ENCODE peak calls at places on chromosomes 2 and 18, in four cellular contexts. One of them, this sample, is unnamed.

GRCh38 chr18:48996901-48997463 is 46.2 kb upstream of the SMAD7 start:
- DNase-seq in HepG2: peak; percentile 47
- DNase-seq in H1: no peak
- DNase-seq in GM12878: no peak
- DNase-seq in this sample: no peak

GRCh38 chr2:33620-34019 is 12.7 kb downstream of the FAM110C start:
- DNase-seq in HepG2: peak; percentile 40
- DNase-seq in GM12878: no peak
- DNase-seq in H1: no peak
- DNase-seq in this sample: no peak

GRCh38 chr2:135985826-135986393 is 484 bp upstream of the DARS1 start:
- DNase-seq in H1: no peak
- DNase-seq in GM12878: peak; percentile 69
- DNase-seq in HepG2: no peak
- DNase-seq in this sample: no peak

GRCh38 chr18:31247574-31248199 is 70.3 kb upstream of the DSG1 start:
- DNase-seq in HepG2: no peak
- DNase-seq in GM12878: no peak
- DNase-seq in H1: no peak
- DNase-seq in this sample: no peak

GRCh38 chr2:8582850-8583399 is 98.9 kb upstream of the ID2 start:
- DNase-seq in HepG2: no peak
- DNase-seq in GM12878: no peak
- DNase-seq in H1: no peak
- DNase-seq in this sample: no peak

GRCh38 chr2:157592983-157593382 is 35.7 kb downstream of the ACVR1C start:
- DNase-seq in H1: no peak
- DNase-seq in GM12878: no peak
- DNase-seq in HepG2: peak; percentile 4
- DNase-seq in this sample: no peak

GRCh38 chr2:211306929-211307328 is 750.5 kb downstream of the CPS1 start:
- DNase-seq in H1: no peak
- DNase-seq in HepG2: no peak
- DNase-seq in GM12878: no peak
- DNase-seq in this sample: no peak

GRCh38 chr2:169038338-169038757 is 7.2 kb upstream of the ABCB11 start:
- DNase-seq in GM12878: peak; percentile 32
- DNase-seq in HepG2: no peak
- DNase-seq in H1: no peak
- DNase-seq in this sample: no peak

GRCh38 chr18:13376841-13377351 is 158.3 kb downstream of the LDLRAD4 start:
- DNase-seq in H1: no peak
- DNase-seq in GM12878: no peak
- DNase-seq in HepG2: no peak
- DNase-seq in this sample: no peak

GRCh38 chr2:45458909-45459563 is 152.0 kb downstream of the SRBD1 start:
- DNase-seq in HepG2: peak; percentile 19
- DNase-seq in GM12878: no peak
- DNase-seq in H1: no peak
- DNase-seq in this sample: no peak

GRCh38 chr2:1656961-1657841 is 87.1 kb downstream of the PXDN start:
- DNase-seq in GM12878: no peak
- DNase-seq in H1: no peak
- DNase-seq in HepG2: no peak
- DNase-seq in this sample: no peak

GRCh38 chr2:85937069-85937439 is 48.3 kb upstream of the ST3GAL5 start:
- DNase-seq in HepG2: no peak
- DNase-seq in H1: no peak
- DNase-seq in GM12878: no peak
- DNase-seq in this sample: no peak

GRCh38 chr2:102046135-102046901 is 54.6 kb downstream of the IL1R2 start:
- DNase-seq in HepG2: peak; percentile 98
- DNase-seq in GM12878: no peak
- DNase-seq in H1: no peak
- DNase-seq in this sample: no peak

GRCh38 chr18:59311631-59312030 is 6.8 kb downstream of the CPLX4 start:
- DNase-seq in HepG2: no peak
- DNase-seq in H1: no peak
- DNase-seq in GM12878: no peak
- DNase-seq in this sample: no peak

GRCh38 chr2:73939419-73939818 is 12.7 kb downstream of the DGUOK start:
- DNase-seq in GM12878: no peak
- DNase-seq in HepG2: no peak
- DNase-seq in H1: no peak
- DNase-seq in this sample: no peak

GRCh38 chr2:105055613-105056012 is 17.7 kb downstream of the MRPS9 start:
- DNase-seq in H1: no peak
- DNase-seq in GM12878: no peak
- DNase-seq in HepG2: no peak
- DNase-seq in this sample: no peak

GRCh38 chr2:19140463-19141208 is 217.8 kb downstream of the OSR1 start:
- DNase-seq in H1: no peak
- DNase-seq in HepG2: peak; percentile 99
- DNase-seq in GM12878: no peak
- DNase-seq in this sample: peak; percentile 28

GRCh38 chr18:48928787-48929186 is 22.0 kb downstream of the SMAD7 start:
- DNase-seq in GM12878: peak; percentile 72
- DNase-seq in H1: no peak
- DNase-seq in HepG2: peak; percentile 65
- DNase-seq in this sample: no peak

GRCh38 chr2:205585451-205586045 is 96.8 kb upstream of the NRP2 start:
- DNase-seq in GM12878: no peak
- DNase-seq in HepG2: no peak
- DNase-seq in H1: no peak
- DNase-seq in this sample: no peak

GRCh38 chr18:67951166-67951565 is 434.6 kb upstream of the DSEL start:
- DNase-seq in H1: no peak
- DNase-seq in GM12878: no peak
- DNase-seq in HepG2: no peak
- DNase-seq in this sample: no peak

GRCh38 chr18:1253825-1254224 is 349.2 kb downstream of the ADCYAP1 start:
- DNase-seq in GM12878: no peak
- DNase-seq in H1: no peak
- DNase-seq in HepG2: no peak
- DNase-seq in this sample: no peak

GRCh38 chr2:27855476-27855875 is 34.7 kb downstream of the RBKS start:
- DNase-seq in GM12878: no peak
- DNase-seq in H1: no peak
- DNase-seq in HepG2: no peak
- DNase-seq in this sample: no peak

GRCh38 chr2:27856956-27857355 is 33.2 kb downstream of the RBKS start:
- DNase-seq in GM12878: no peak
- DNase-seq in HepG2: no peak
- DNase-seq in H1: no peak
- DNase-seq in this sample: no peak

GRCh38 chr2:27856386-27856785 is 33.8 kb downstream of the RBKS start:
- DNase-seq in GM12878: no peak
- DNase-seq in H1: no peak
- DNase-seq in HepG2: no peak
- DNase-seq in this sample: no peak

GRCh38 chr2:27860111-27860510 is 30.1 kb downstream of the RBKS start:
- DNase-seq in HepG2: no peak
- DNase-seq in H1: no peak
- DNase-seq in GM12878: no peak
- DNase-seq in this sample: no peak

DNA sequence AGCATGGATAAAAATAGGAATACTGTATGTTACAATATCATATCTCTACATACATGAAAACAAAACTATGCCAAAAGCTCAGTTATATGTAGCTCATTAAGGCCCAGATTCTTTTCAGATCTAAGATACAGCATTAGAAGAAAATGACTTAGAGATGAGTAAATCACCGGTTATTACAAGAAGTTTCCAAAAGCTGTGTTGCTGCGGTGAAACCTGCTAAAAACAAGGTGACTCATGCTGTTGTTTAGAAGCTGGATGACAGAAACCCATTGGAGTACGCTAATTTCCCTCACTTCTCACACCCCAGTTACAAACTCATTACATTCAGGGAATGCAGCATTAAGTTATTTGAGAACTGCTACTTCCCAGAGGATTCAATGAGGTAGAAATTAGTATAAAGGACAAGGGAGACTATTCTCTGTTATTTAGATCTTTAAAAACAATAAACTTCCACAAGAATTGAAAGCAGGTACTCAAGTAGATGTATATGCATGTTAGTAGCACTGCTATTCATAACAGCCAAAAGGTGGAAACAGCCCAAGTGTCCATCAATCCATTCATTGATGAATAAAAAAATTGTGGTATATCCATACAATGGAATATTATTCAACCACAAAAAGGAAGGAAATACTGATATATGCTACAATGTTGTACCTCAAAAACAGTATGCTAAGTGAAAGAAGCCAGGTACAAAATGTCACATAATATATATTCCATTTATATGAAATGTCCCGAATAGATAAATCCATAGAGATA is 32.6 kb downstream of the RBKS start:
- DNase-seq in GM12878: no peak
- DNase-seq in HepG2: no peak
- DNase-seq in H1: no peak
- DNase-seq in this sample: no peak
- TF ChIP-seq ZNF274 in GM12878: no peak
- TF ChIP-seq ZNF274 in HepG2: no peak
- TF ChIP-seq ZNF274 in H1: no peak
- TF ChIP-seq ZNF274 in this sample: no peak

GRCh38 chr18:70523798-70524182 is 234.9 kb downstream of the SOCS6 start:
- DNase-seq in H1: no peak
- DNase-seq in HepG2: peak; percentile 84
- DNase-seq in GM12878: no peak
- DNase-seq in this sample: no peak

GRCh38 chr18:70522183-70522582 is 233.3 kb downstream of the SOCS6 start:
- DNase-seq in HepG2: no peak
- DNase-seq in GM12878: no peak
- DNase-seq in H1: no peak
- DNase-seq in this sample: no peak

GRCh38 chr18:70523035-70523797 is 234.4 kb downstream of the SOCS6 start:
- DNase-seq in GM12878: no peak
- DNase-seq in HepG2: no peak
- DNase-seq in H1: no peak
- DNase-seq in this sample: no peak

DNA sequence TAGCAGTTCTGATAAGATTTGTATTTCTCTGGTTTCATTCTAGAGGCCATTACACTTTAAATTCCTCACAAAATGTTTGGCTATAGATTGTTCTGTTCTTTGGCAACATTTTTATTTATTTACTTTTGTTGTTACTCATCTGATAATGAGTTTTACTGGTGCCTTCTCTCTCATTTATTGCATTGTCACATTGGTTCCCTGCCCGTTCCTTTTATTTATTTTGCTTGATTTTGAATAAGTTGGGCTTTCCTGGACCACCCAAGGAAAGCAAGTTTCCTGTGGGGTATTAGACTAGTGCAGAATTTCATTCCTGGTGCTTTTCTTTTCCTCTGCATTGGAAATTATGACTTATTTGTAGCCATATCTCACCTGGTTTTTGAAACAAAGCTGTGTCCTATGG is 232.0 kb downstream of the SOCS6 start:
- DNase-seq in H1: no peak
- DNase-seq in GM12878: no peak
- DNase-seq in HepG2: no peak
- DNase-seq in this sample: no peak
- TF ChIP-seq SUZ12 in H1: no peak
- TF ChIP-seq SUZ12 in GM12878: no peak
- TF ChIP-seq SUZ12 in HepG2: no peak
- TF ChIP-seq SUZ12 in this sample: no peak

GRCh38 chr2:241445426-241445825 is 63.0 kb downstream of the STK25 start:
- DNase-seq in H1: no peak
- DNase-seq in HepG2: no peak
- DNase-seq in GM12878: no peak
- DNase-seq in this sample: no peak
- TF ChIP-seq ZNF274 in H1: no peak
- TF ChIP-seq ZNF274 in HepG2: no peak
- TF ChIP-seq ZNF274 in GM12878: no peak
- TF ChIP-seq ZNF274 in this sample: no peak

GRCh38 chr2:181456660-181457120 is 496 bp upstream of the ITGA4 start:
- DNase-seq in H1: peak; percentile 59
- DNase-seq in HepG2: no peak
- DNase-seq in GM12878: peak; percentile 53
- DNase-seq in this sample: peak; percentile 9
- TF ChIP-seq SUZ12 in H1: no peak
- TF ChIP-seq SUZ12 in HepG2: no peak
- TF ChIP-seq SUZ12 in GM12878: no peak
- TF ChIP-seq SUZ12 in this sample: no peak

DNA sequence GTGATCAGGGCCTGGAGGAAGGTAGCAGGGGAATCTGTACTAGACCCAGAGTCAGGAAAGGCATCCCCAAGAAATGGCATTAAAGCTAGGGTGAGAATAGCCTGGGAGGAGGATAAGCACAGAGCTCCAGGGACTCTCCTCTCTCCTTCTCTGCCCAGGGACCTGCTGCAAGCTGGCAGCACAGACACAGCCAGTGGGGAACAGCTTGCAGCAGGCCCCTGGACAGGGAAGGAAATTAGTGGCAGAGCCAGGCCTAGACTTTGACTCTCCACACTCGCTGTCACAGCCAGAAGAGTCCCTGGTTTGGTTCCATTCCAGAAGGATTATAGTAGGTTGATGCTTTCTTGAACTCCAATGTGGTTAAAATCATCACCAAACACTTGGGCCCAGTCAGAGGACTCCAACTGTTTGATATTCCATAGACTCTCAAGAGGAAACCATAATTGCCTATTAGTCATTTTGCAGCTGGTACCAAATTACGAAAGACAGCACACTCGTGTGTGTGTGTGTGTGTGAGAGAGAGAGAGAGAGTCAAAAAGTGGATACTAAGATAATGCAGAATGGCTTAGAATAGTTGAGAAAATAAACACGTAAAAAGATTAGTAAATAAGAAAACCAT is 95.5 kb upstream of the ATP8B1 start:
- DNase-seq in GM12878: no peak
- DNase-seq in HepG2: no peak
- DNase-seq in H1: no peak
- DNase-seq in this sample: no peak
- TF ChIP-seq ZNF274 in GM12878: no peak
- TF ChIP-seq ZNF274 in HepG2: no peak
- TF ChIP-seq ZNF274 in H1: no peak
- TF ChIP-seq ZNF274 in this sample: no peak

GRCh38 chr2:75483878-75484277 is 76.9 kb downstream of the EVA1A start:
- DNase-seq in GM12878: no peak
- DNase-seq in HepG2: no peak
- DNase-seq in H1: no peak
- DNase-seq in this sample: no peak
- TF ChIP-seq SUZ12 in GM12878: no peak
- TF ChIP-seq SUZ12 in HepG2: no peak
- TF ChIP-seq SUZ12 in H1: no peak
- TF ChIP-seq SUZ12 in this sample: no peak